ENCODE peak calls at places on chromosomes 6 and 20, in four cellular contexts. T, C, Y and E are unnamed samples.

GRCh38 chr6:15530411-15530810 is 132.4 kb downstream of the DTNBP1 start:
- DNase-seq in C (no peak), Y (no peak), T (no peak), E (no peak)

GRCh38 chr20:37231970-37232620 is 29.5 kb downstream of the GHRH start:
- DNase-seq in C (no peak), Y (no peak), T (no peak), E (no peak)

GRCh38 chr6:137259349-137259748 is 40.2 kb upstream of the IFNGR1 start:
- DNase-seq in Y (peak), C (no peak), T (peak), E (no peak)

GRCh38 chr6:56552212-56553130 is 90.2 kb downstream of the DST start:
- DNase-seq in T (peak), Y (no peak), C (no peak), E (no peak)

GRCh38 chr20:51346686-51347485 is 195.6 kb downstream of the NFATC2 start:
- DNase-seq in T (peak), C (peak), Y (no peak), E (no peak)

GRCh38 chr20:63296411-63297299 is 3.7 kb downstream of the COL20A1 start:
- DNase-seq in Y (no peak), C (no peak), T (no peak), E (no peak)

GRCh38 chr6:128425855-128426254 is 94.5 kb downstream of the PTPRK start:
- DNase-seq in T (no peak), C (no peak), Y (no peak), E (no peak)

GRCh38 chr20:47099749-47100515 is 205.3 kb downstream of the EYA2 start:
- DNase-seq in C (no peak), Y (no peak), T (peak), E (no peak)

GRCh38 chr6:108687921-108688320 is 127.2 kb downstream of the FOXO3 start:
- DNase-seq in C (no peak), Y (no peak), T (no peak), E (no peak)

GRCh38 chr20:50338479-50339195 is 148.0 kb downstream of the CEBPB start:
- DNase-seq in T (peak), Y (peak), C (no peak), E (peak)

GRCh38 chr6:168607272-168608112 is 166.5 kb downstream of the SMOC2 start:
- DNase-seq in C (no peak), Y (no peak), T (no peak), E (no peak)

GRCh38 chr20:58716476-58717277 is 24.1 kb downstream of the NPEPL1 start:
- DNase-seq in T (no peak), Y (peak), C (no peak), E (no peak)

GRCh38 chr6:78465042-78465634 is 402.2 kb upstream of the IRAK1BP1 start:
- DNase-seq in C (no peak), Y (no peak), T (no peak), E (no peak)

GRCh38 chr20:57966609-57967008 is 256.8 kb upstream of the PMEPA1 start:
- DNase-seq in C (no peak), T (no peak), Y (no peak), E (no peak)

GRCh38 chr6:83417880-83418663 is 12.8 kb downstream of the ME1 start:
- DNase-seq in C (peak), T (peak), Y (peak), E (peak)

GRCh38 chr6:19838442-19839236 is 1.5 kb downstream of the ID4 start:
- DNase-seq in C (peak), Y (peak), T (peak), E (no peak)

GRCh38 chr20:59647271-59647670 is 42.9 kb downstream of the PHACTR3 start:
- DNase-seq in T (no peak), Y (no peak), C (no peak), E (no peak)

GRCh38 chr6:160767019-160767646 is 65.1 kb downstream of the PLG start:
- DNase-seq in C (peak), T (no peak), Y (peak), E (peak)

GRCh38 chr20:50245561-50246366 is 55.1 kb downstream of the CEBPB start:
- DNase-seq in T (peak), Y (no peak), C (no peak), E (no peak)

GRCh38 chr6:34730006-34730405 is 27.3 kb upstream of the SNRPC start:
- DNase-seq in Y (no peak), C (no peak), T (no peak), E (no peak)

GRCh38 chr6:114049367-114049966 is 78.5 kb upstream of the HDAC2 start:
- DNase-seq in C (no peak), Y (peak), T (peak), E (no peak)

GRCh38 chr20:40160151-40160550 is 528.9 kb downstream of the MAFB start:
- DNase-seq in Y (peak), C (peak), T (peak), E (peak)

GRCh38 chr20:57805784-57806183 is 96.0 kb upstream of the PMEPA1 start:
- DNase-seq in Y (no peak), T (no peak), C (no peak), E (no peak)

GRCh38 chr6:144294016-144294415 is 8.9 kb downstream of the UTRN start:
- DNase-seq in T (peak), C (no peak), Y (no peak), E (no peak)

GRCh38 chr6:170269151-170269872 is 21.6 kb downstream of the DLL1 start:
- DNase-seq in C (no peak), T (no peak), Y (no peak), E (no peak)

GRCh38 chr6:16739329-16739801 is 21.9 kb downstream of the ATXN1 start:
- DNase-seq in Y (peak), T (peak), C (no peak), E (no peak)

GRCh38 chr6:150934380-150934779 is 68.9 kb downstream of the MTHFD1L start:
- DNase-seq in C (peak), Y (peak), T (peak), E (no peak)

GRCh38 chr6:150939399-150939798 is 73.9 kb downstream of the MTHFD1L start:
- DNase-seq in C (no peak), Y (no peak), T (no peak), E (no peak)

GRCh38 chr6:150936021-150936555 is 70.6 kb downstream of the MTHFD1L start:
- DNase-seq in Y (no peak), C (no peak), T (no peak), E (no peak)

GRCh38 chr6:150940951-150941350 is 75.4 kb downstream of the MTHFD1L start:
- DNase-seq in C (no peak), Y (no peak), T (peak), E (no peak)

GRCh38 chr6:150937126-150937906 is 71.8 kb downstream of the MTHFD1L start:
- DNase-seq in T (no peak), C (no peak), Y (no peak), E (no peak)
- TF ChIP-seq MAZ in T (no peak), C (no peak), Y (no peak), E (no peak)

DNA sequence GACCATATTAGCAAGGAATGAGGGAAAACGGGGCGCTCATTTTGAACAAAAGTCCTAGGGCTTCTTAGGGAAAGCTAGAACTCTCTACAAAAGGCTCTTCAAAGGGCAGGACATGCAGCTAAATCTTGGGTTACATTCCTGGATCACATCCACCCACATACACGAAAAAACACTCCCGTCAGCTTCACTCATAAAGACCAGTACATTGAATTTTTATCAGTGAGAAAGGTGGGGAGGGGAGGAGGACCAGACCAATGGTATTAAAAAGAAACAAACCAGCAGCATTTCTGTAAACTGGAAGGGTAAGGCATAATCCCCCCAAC is 31.7 kb downstream of the MYLK4 start:
- DNase-seq in T (peak), C (no peak), Y (no peak), E (no peak)
- H3K27ac ChIP-seq in T (no peak), C (no peak), Y (no peak), E (peak)

GRCh38 chr6:149363154-149363553 is 36.9 kb upstream of the SUMO4 start:
- DNase-seq in C (no peak), T (no peak), Y (no peak), E (no peak)
- TF ChIP-seq MAZ in C (no peak), T (no peak), Y (no peak), E (no peak)

DNA sequence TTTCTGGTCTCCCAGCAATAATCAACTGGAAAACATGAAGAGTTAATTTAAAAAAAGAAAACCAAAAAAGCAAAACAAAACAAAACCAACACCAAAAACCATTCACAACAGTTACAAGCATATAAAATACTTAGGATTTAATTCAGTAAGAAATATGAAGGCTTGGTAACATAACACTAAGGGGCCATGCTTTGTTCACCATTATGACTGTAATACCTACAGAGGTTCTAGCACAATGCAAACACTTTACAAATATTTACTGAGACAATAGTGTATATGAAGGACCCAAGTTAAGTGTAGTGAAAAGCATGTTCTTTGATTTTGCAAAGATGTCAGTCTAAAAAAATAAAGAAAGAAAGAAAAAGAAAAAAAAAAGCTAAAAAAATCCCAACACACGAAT is 109.8 kb upstream of the EMILIN3 start:
- DNase-seq in Y (no peak), T (no peak), C (no peak), E (no peak)
- H3K27ac ChIP-seq in Y (no peak), T (no peak), C (no peak), E (no peak)

GRCh38 chr6:37536462-37537225 is 37.0 kb upstream of the CCDC167 start:
- DNase-seq in Y (no peak), C (no peak), T (no peak), E (no peak)

GRCh38 chr6:37539706-37540352 is 40.1 kb upstream of the CCDC167 start:
- DNase-seq in C (no peak), Y (no peak), T (peak), E (no peak)

GRCh38 chr6:37532122-37532521 is 32.4 kb upstream of the CCDC167 start:
- DNase-seq in T (no peak), C (no peak), Y (no peak), E (no peak)

GRCh38 chr6:37538107-37538506 is 38.4 kb upstream of the CCDC167 start:
- DNase-seq in Y (peak), T (no peak), C (peak), E (peak)

DNA sequence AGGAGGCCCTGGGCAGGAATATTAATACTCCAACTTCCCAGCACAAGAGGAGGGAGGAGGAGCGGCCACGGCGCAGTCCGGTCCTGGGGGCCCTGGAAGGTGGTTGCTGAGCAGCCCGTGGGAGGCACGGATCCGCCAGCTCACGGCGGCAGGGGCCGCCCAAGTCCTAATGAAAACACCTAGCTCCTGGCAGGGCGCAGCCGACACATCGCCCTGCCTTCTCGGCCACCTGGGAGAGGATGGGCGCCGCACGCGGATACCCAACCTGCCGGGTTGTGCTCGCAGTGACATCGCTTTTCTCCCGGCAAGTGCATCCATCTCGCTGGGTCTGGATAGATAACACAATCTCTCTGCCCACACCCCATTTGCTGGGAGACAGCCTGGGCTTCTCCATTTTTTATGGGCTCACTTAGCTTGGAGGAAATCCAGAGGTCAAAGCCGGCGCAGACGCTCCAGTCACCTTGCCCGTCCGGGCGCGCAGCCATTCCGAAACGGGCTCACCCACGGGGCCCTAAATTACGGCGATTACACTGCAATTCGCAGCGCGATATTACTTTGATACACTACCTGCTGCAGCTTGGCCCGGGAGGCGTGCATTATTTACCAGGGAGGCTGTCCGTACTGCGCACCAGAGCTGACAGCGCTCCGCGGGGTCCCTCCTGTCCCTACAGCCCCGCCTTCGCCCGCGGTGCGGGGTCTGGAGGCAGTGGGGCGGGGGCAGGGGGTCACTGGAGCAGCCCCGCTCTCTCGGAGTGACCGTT is 36.2 kb upstream of the CCDC167 start:
- DNase-seq in Y (no peak), C (no peak), T (no peak), E (peak)
- TF ChIP-seq MAZ in Y (no peak), C (no peak), T (no peak), E (no peak)

GRCh38 chr6:132798820-132799538 is 542 bp upstream of the SLC18B1 start:
- DNase-seq in Y (peak), C (no peak), T (peak), E (peak)

GRCh38 chr6:132792510-132792909 is 5.9 kb downstream of the SLC18B1 start:
- DNase-seq in C (no peak), Y (no peak), T (no peak), E (no peak)

GRCh38 chr6:132797975-132798819 is at the start of gene SLC18B1:
- DNase-seq in C (no peak), T (peak), Y (peak), E (peak)
- H3K27ac ChIP-seq in C (no peak), T (peak), Y (peak), E (no peak)

DNA sequence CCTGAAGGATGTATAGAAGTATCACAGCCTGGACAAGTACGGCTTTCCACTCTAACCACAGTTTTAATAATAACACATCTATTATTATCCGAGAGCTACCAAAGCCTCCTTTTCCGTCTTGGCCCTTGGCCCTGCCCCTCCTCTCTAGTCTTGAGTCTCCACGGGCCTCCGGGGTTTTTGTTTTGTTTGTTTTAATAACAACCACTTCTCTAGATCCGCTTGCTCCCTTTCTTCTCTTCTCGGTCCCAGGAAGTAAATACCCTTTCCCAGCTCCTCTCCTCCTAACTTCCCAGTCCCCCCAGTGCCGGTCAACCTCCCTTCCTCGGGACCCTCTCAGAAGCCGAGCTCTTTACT is 638 bp downstream of the LCA5 start:
- DNase-seq in T (peak), Y (no peak), C (no peak), E (peak)
- TF ChIP-seq MAZ in T (no peak), Y (no peak), C (no peak), E (no peak)